ENCODE peak calls at places on chromosome 7, in ten cellular contexts. G is hippocampal formation; F is cardiac septum; P is CD8-positive, alpha-beta T cell; E is stromal cell of bone marrow; M is activated CD8-positive, alpha-beta memory T cell treated with anti-CD3 and anti-CD28 coated beads for 1 hour; Y is transverse colon; K is nucleus accumbens; U is amygdala; A is LoVo. C is an unnamed sample.

GRCh38 chr7:122515404-122515803 is 183.5 kb downstream of the RNF133 start:
- DNase-seq in G (no peak), F (no peak), P (no peak), E (no peak), M (no peak), Y (no peak), K (no peak), U (no peak), A (no peak), C (no peak)

GRCh38 chr7:145868935-145869334 is 247.7 kb upstream of the CNTNAP2 start:
- DNase-seq in G (no peak), F (no peak), P (no peak), E (no peak), M (no peak), Y (no peak), K (no peak), U (no peak), A (no peak), C (no peak)

GRCh38 chr7:73761854-73762658 is 8.0 kb downstream of the CLDN3 start:
- DNase-seq in G (no peak), F (no peak), P (no peak), E (no peak), M (no peak), Y (no peak), K (no peak), U (no peak), A (no peak), C (no peak)

GRCh38 chr7:112930787-112931186 is 140.6 kb upstream of the TMEM168 start:
- DNase-seq in G (peak; percentile 12), F (no peak), P (no peak), E (peak; percentile 49), M (no peak), Y (no peak), K (peak; percentile 5), U (no peak), A (no peak), C (no peak)

GRCh38 chr7:44994877-44995554 is 5.0 kb upstream of the CCM2 start:
- DNase-seq in G (no peak), F (no peak), P (no peak), E (no peak), M (no peak), Y (no peak), K (no peak), U (no peak), A (no peak), C (no peak)

GRCh38 chr7:26899519-26899918 is 35.1 kb upstream of the SKAP2 start:
- DNase-seq in G (no peak), F (no peak), P (no peak), E (no peak), M (no peak), Y (no peak), K (no peak), U (no peak), A (no peak), C (no peak)

GRCh38 chr7:44275829-44276570 is 49.4 kb downstream of the CAMK2B start:
- DNase-seq in G (no peak), F (peak; percentile 17), P (no peak), E (no peak), M (no peak), Y (no peak), K (no peak), U (no peak), A (no peak), C (peak; percentile 24)

GRCh38 chr7:101120315-101120714 is 6.6 kb upstream of the SERPINE1 start:
- DNase-seq in G (no peak), F (no peak), P (no peak), E (no peak), M (no peak), Y (no peak), K (no peak), U (no peak), A (no peak), C (no peak)

GRCh38 chr7:156640949-156641485 is 443 bp downstream of the RNF32 start:
- DNase-seq in G (no peak), F (no peak), P (no peak), E (no peak), M (peak; percentile 19), Y (peak; percentile 68), K (peak; percentile 53), U (no peak), A (peak; percentile 63), C (no peak)

GRCh38 chr7:117755136-117755535 is 118.1 kb downstream of the CTTNBP2 start:
- DNase-seq in G (no peak), F (no peak), P (no peak), E (no peak), M (no peak), Y (no peak), K (no peak), U (no peak), A (no peak), C (no peak)

GRCh38 chr7:145106001-145106400 is 270.1 kb upstream of the TPK1 start:
- DNase-seq in G (no peak), F (no peak), P (no peak), E (peak; percentile 71), M (no peak), Y (no peak), K (no peak), U (no peak), A (no peak), C (peak; percentile 57)

GRCh38 chr7:12107841-12108249 is 103.2 kb upstream of the TMEM106B start:
- DNase-seq in G (no peak), F (no peak), P (no peak), E (no peak), M (no peak), Y (no peak), K (no peak), U (no peak), A (peak; percentile 79), C (no peak)